ENCODE peak calls at places on chromosomes 13 and 19, in seven cellular contexts. S, D, G, U, R, Q and F are unnamed samples.

GRCh38 chr19:40771101-40771539 is 4.2 kb upstream of the MIA start:
- DNase-seq in D (no peak), R (no peak), G (no peak), Q (no peak), S (no peak), U (peak), F (no peak)

GRCh38 chr19:13978721-13979191 is 26.4 kb downstream of the DCAF15 start:
- DNase-seq in G (no peak), R (no peak), Q (no peak), D (no peak), S (no peak), U (no peak), F (no peak)

GRCh38 chr13:82062772-82063171 is 1721.8 kb upstream of the SPRY2 start:
- DNase-seq in R (no peak), D (peak), S (no peak), U (no peak), G (no peak), Q (peak), F (no peak)

GRCh38 chr13:42055500-42056085 is 7.1 kb downstream of the DGKH start:
- DNase-seq in R (no peak), S (no peak), G (no peak), U (no peak), D (no peak), Q (no peak), F (no peak)

GRCh38 chr13:71290963-71291937 is 575.8 kb downstream of the DACH1 start:
- DNase-seq in R (peak), D (no peak), U (no peak), Q (peak), S (peak), G (no peak), F (no peak)

GRCh38 chr19:19900124-19900523 is 622 bp upstream of the ZNF93 start:
- DNase-seq in S (peak), R (no peak), U (peak), Q (peak), G (peak), D (peak), F (no peak)

GRCh38 chr19:18274776-18275356 is 614 bp upstream of the IQCN start:
- DNase-seq in D (peak), R (no peak), U (peak), G (peak), Q (peak), S (peak), F (peak)

GRCh38 chr13:89897681-89898080 is 1449.8 kb upstream of the MIR17HG start:
- DNase-seq in R (peak), U (no peak), S (no peak), G (no peak), D (no peak), Q (no peak), F (no peak)

GRCh38 chr13:78147905-78148304 is 229.3 kb upstream of the EDNRB start:
- DNase-seq in R (no peak), S (peak), U (peak), Q (peak), G (no peak), D (peak), F (no peak)

GRCh38 chr13:35514166-35514565 is 37.7 kb upstream of the MAB21L1 start:
- DNase-seq in U (no peak), R (no peak), D (no peak), Q (peak), G (no peak), S (no peak), F (no peak)

GRCh38 chr13:23980160-23980551 is 82.9 kb upstream of the C1QTNF9B start:
- DNase-seq in D (peak), Q (peak), U (peak), G (peak), R (no peak), S (peak), F (peak)

GRCh38 chr13:73667756-73668155 is 466.4 kb downstream of the KLF12 start:
- DNase-seq in R (no peak), S (no peak), U (no peak), G (no peak), Q (no peak), D (no peak), F (no peak)

GRCh38 chr19:8635422-8635821 is 5.0 kb downstream of the NFILZ start:
- DNase-seq in R (no peak), U (no peak), Q (peak), D (peak), G (no peak), S (peak), F (no peak)

GRCh38 chr19:53977429-53977990 is 13.9 kb upstream of the CACNG6 start:
- DNase-seq in G (peak), S (peak), D (peak), U (peak), Q (peak), R (no peak), F (peak)

GRCh38 chr13:112066624-112067004 is 335 bp upstream of the SOX1 start:
- DNase-seq in U (peak), D (peak), R (no peak), Q (peak), S (no peak), G (no peak), F (peak)

GRCh38 chr19:41740415-41741243 is 14.7 kb upstream of the CEACAM6 start:
- DNase-seq in G (no peak), Q (no peak), S (no peak), D (no peak), U (no peak), R (no peak), F (no peak)

GRCh38 chr19:41811036-41811435 is 14.6 kb downstream of the CEACAM3 start:
- DNase-seq in U (no peak), D (no peak), G (no peak), R (no peak), S (no peak), Q (no peak), F (no peak)

GRCh38 chr13:70755411-70755810 is 647.2 kb upstream of the KLHL1 start:
- DNase-seq in R (no peak), S (no peak), G (no peak), D (no peak), U (no peak), Q (no peak), F (no peak)

GRCh38 chr13:91313103-91313502 is 34.4 kb upstream of the MIR17HG start:
- DNase-seq in Q (peak), S (peak), R (no peak), U (peak), D (no peak), G (peak), F (no peak)

GRCh38 chr19:44303305-44303704 is 1.5 kb downstream of the ZNF235 start:
- DNase-seq in D (no peak), S (no peak), G (no peak), Q (no peak), U (peak), R (no peak), F (no peak)

GRCh38 chr19:44304659-44305193 is at the start of gene ZNF235:
- DNase-seq in S (peak), R (peak), G (peak), D (peak), U (peak), Q (peak), F (peak)

GRCh38 chr19:44303976-44304568 is 753 bp downstream of the ZNF235 start:
- DNase-seq in G (peak), Q (peak), R (no peak), S (peak), D (peak), U (peak), F (peak)

GRCh38 chr19:44306283-44306682 is 1.5 kb upstream of the ZNF235 start:
- DNase-seq in U (no peak), D (no peak), S (no peak), Q (no peak), R (no peak), G (no peak), F (no peak)

GRCh38 chr19:44305457-44305856 is 632 bp upstream of the ZNF235 start:
- DNase-seq in S (no peak), D (no peak), R (no peak), U (no peak), G (no peak), Q (no peak), F (no peak)
- H3K4me3 ChIP-seq in S (no peak), D (peak), R (peak), U (no peak), G (peak), Q (peak), F (peak)

GRCh38 chr13:26847281-26847680 is 86.7 kb upstream of the GPR12 start:
- DNase-seq in U (peak), S (no peak), Q (no peak), R (no peak), D (no peak), G (no peak), F (no peak)
- H3K9ac ChIP-seq in U (peak), S (no peak), Q (no peak), R (no peak), D (no peak), G (no peak), F (no peak)

GRCh38 chr19:589693-590395 is at the start of gene HCN2:
- DNase-seq in R (no peak), U (no peak), S (no peak), Q (no peak), G (peak), D (no peak), F (no peak)
- H3K4me3 ChIP-seq in R (no peak), U (no peak), S (peak), Q (no peak), G (peak), D (no peak), F (no peak)

GRCh38 chr19:35739275-35740107 is 2.8 kb downstream of the IGFLR1 start:
- DNase-seq in G (no peak), D (no peak), Q (no peak), U (no peak), S (no peak), R (no peak), F (no peak)
- H3K9ac ChIP-seq in G (peak), D (peak), Q (peak), U (peak), S (no peak), R (peak), F (peak)

GRCh38 chr13:93480553-93481106 is 254.0 kb downstream of the GPC6 start:
- DNase-seq in G (no peak), Q (no peak), S (no peak), R (no peak), D (no peak), U (no peak), F (no peak)
- H3K4me3 ChIP-seq in G (no peak), Q (no peak), S (no peak), R (no peak), D (no peak), U (no peak), F (no peak)

GRCh38 chr19:55112246-55112780 is 5.1 kb downstream of the PPP1R12C start:
- DNase-seq in Q (no peak), R (no peak), U (no peak), D (no peak), S (no peak), G (no peak), F (no peak)
- H3K9ac ChIP-seq in Q (no peak), R (no peak), U (no peak), D (no peak), S (no peak), G (no peak), F (no peak)

GRCh38 chr19:17246681-17247425 is 1.1 kb upstream of the NR2F6 start:
- DNase-seq in S (peak), U (no peak), D (no peak), Q (peak), R (no peak), G (no peak), F (peak)
- H3K4me3 ChIP-seq in S (no peak), U (no peak), D (peak), Q (no peak), R (peak), G (peak), F (peak)

GRCh38 chr19:34405892-34406660 is 1.9 kb downstream of the PDCD2L start:
- DNase-seq in S (no peak), R (no peak), Q (no peak), U (no peak), D (no peak), G (no peak), F (no peak)
- H3K9ac ChIP-seq in S (no peak), R (no peak), Q (no peak), U (no peak), D (no peak), G (no peak), F (no peak)

GRCh38 chr13:80654638-80655249 is 313.8 kb upstream of the SPRY2 start:
- DNase-seq in Q (no peak), S (no peak), G (no peak), D (no peak), U (no peak), R (no peak), F (no peak)
- H3K4me3 ChIP-seq in Q (no peak), S (no peak), G (peak), D (no peak), U (no peak), R (no peak), F (no peak)

DNA sequence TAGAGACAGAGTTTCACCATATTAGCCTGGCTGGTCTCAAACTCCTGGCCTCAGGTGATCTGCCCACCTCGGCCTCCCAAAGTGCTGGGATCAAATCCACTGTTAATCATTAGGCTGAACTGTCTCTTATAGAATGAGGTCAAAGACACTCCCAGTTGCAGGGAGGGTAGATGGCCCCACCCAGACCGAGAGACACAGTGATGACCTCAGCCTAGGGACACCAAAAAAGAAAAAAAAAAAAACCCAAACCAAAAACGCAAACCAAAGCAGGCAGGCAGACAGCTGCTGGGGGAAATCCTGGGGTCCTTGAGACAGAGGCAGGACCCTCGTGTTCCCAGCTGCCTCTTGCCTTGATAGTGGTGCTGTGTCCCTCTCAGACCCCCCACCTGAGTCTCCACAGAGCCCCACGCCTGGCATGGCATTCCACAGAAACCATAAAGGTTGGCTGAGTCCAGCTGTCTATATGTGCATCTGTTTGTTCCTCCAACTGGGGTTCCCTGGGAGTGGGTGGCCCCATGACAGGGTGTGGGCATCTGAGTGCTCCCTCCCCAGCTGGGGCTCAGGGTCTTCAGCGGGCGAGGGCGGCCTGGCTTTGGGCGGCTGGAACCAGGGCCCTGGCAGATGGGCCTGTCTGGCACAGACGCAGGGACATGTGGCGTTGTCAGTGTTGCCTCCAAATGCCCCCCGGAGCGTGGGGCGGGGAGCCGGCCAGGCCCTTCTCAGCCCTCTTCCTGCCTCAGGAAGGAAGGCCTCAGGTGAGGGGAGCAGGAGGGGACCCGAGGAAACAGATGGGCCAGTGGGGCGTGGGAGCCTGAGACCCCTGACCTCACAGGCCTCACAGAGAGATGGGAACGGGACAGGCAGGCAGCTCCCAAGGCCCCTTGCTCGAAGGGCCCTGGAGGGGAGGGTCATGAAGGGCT is 5.2 kb downstream of the DAND5 start:
- DNase-seq in D (no peak), G (peak), S (no peak), Q (no peak), U (no peak), R (no peak), F (no peak)
- H3K9ac ChIP-seq in D (no peak), G (no peak), S (no peak), Q (no peak), U (no peak), R (no peak), F (no peak)